ENCODE peak calls at places on chromosomes 13 and 19, in eight cellular contexts. One of them, this sample, is unnamed.
A peak's percentile ranks its signal among the peaks of the same experiment; 100 is the strongest.

GRCh38 chr13:101272886-101273285 is 143.4 kb downstream of the NALCN start:
- DNase-seq in tibial nerve: no peak
- DNase-seq in SK-N-SH: no peak
- DNase-seq in CD4-positive, alpha-beta T cell: no peak
- DNase-seq in cardiac muscle cell: no peak
- DNase-seq in lower leg skin: no peak
- DNase-seq in psoas muscle: no peak
- DNase-seq in left ventricle myocardium inferior: no peak
- DNase-seq in this sample: no peak

GRCh38 chr13:101449971-101450748 is 2.3 kb upstream of the ITGBL1 start:
- DNase-seq in cardiac muscle cell: no peak
- DNase-seq in SK-N-SH: no peak
- DNase-seq in CD4-positive, alpha-beta T cell: no peak
- DNase-seq in tibial nerve: no peak
- DNase-seq in left ventricle myocardium inferior: no peak
- DNase-seq in psoas muscle: no peak
- DNase-seq in lower leg skin: no peak
- DNase-seq in this sample: no peak

GRCh38 chr13:97194473-97194872 is 27.7 kb upstream of the MBNL2 start:
- DNase-seq in CD4-positive, alpha-beta T cell: no peak
- DNase-seq in psoas muscle: no peak
- DNase-seq in tibial nerve: no peak
- DNase-seq in lower leg skin: no peak
- DNase-seq in SK-N-SH: no peak
- DNase-seq in cardiac muscle cell: no peak
- DNase-seq in left ventricle myocardium inferior: no peak
- DNase-seq in this sample: no peak

GRCh38 chr19:54452626-54453025 is 3.6 kb downstream of the LENG8 start:
- DNase-seq in left ventricle myocardium inferior: no peak
- DNase-seq in lower leg skin: peak; percentile 83
- DNase-seq in cardiac muscle cell: no peak
- DNase-seq in tibial nerve: no peak
- DNase-seq in CD4-positive, alpha-beta T cell: no peak
- DNase-seq in SK-N-SH: no peak
- DNase-seq in psoas muscle: no peak
- DNase-seq in this sample: no peak

GRCh38 chr13:75366380-75367280 is 115.3 kb downstream of the TBC1D4 start:
- DNase-seq in SK-N-SH: no peak
- DNase-seq in cardiac muscle cell: no peak
- DNase-seq in left ventricle myocardium inferior: no peak
- DNase-seq in psoas muscle: no peak
- DNase-seq in lower leg skin: no peak
- DNase-seq in CD4-positive, alpha-beta T cell: no peak
- DNase-seq in tibial nerve: no peak
- DNase-seq in this sample: no peak

GRCh38 chr19:54875506-54875905 is 1.5 kb downstream of the FCAR start:
- DNase-seq in SK-N-SH: no peak
- DNase-seq in tibial nerve: no peak
- DNase-seq in left ventricle myocardium inferior: no peak
- DNase-seq in psoas muscle: no peak
- DNase-seq in lower leg skin: no peak
- DNase-seq in CD4-positive, alpha-beta T cell: no peak
- DNase-seq in cardiac muscle cell: no peak
- DNase-seq in this sample: no peak

GRCh38 chr19:52307275-52307674 is 10.3 kb downstream of the ZNF480 start:
- DNase-seq in psoas muscle: no peak
- DNase-seq in SK-N-SH: no peak
- DNase-seq in cardiac muscle cell: no peak
- DNase-seq in left ventricle myocardium inferior: no peak
- DNase-seq in tibial nerve: no peak
- DNase-seq in lower leg skin: no peak
- DNase-seq in CD4-positive, alpha-beta T cell: no peak
- DNase-seq in this sample: no peak

GRCh38 chr13:62320129-62320724 is 904.6 kb upstream of the PCDH20 start:
- DNase-seq in lower leg skin: no peak
- DNase-seq in psoas muscle: no peak
- DNase-seq in SK-N-SH: peak; percentile 38
- DNase-seq in tibial nerve: no peak
- DNase-seq in cardiac muscle cell: peak; percentile 65
- DNase-seq in CD4-positive, alpha-beta T cell: no peak
- DNase-seq in left ventricle myocardium inferior: no peak
- DNase-seq in this sample: no peak

GRCh38 chr19:56377105-56377924 is 16.0 kb downstream of the ZNF582 start:
- DNase-seq in cardiac muscle cell: no peak
- DNase-seq in CD4-positive, alpha-beta T cell: no peak
- DNase-seq in psoas muscle: no peak
- DNase-seq in left ventricle myocardium inferior: no peak
- DNase-seq in SK-N-SH: no peak
- DNase-seq in tibial nerve: no peak
- DNase-seq in lower leg skin: no peak
- DNase-seq in this sample: no peak

GRCh38 chr19:55459950-55460657 is 1.3 kb downstream of the ISOC2 start:
- DNase-seq in cardiac muscle cell: no peak
- DNase-seq in CD4-positive, alpha-beta T cell: no peak
- DNase-seq in lower leg skin: no peak
- DNase-seq in tibial nerve: no peak
- DNase-seq in SK-N-SH: peak; percentile 52
- DNase-seq in left ventricle myocardium inferior: no peak
- DNase-seq in psoas muscle: no peak
- DNase-seq in this sample: no peak

GRCh38 chr13:20708216-20708615 is 4.7 kb downstream of the IL17D start:
- DNase-seq in SK-N-SH: no peak
- DNase-seq in left ventricle myocardium inferior: no peak
- DNase-seq in CD4-positive, alpha-beta T cell: no peak
- DNase-seq in psoas muscle: no peak
- DNase-seq in lower leg skin: no peak
- DNase-seq in tibial nerve: no peak
- DNase-seq in cardiac muscle cell: no peak
- DNase-seq in this sample: no peak

GRCh38 chr19:15091918-15092753 is 10.1 kb downstream of the OR1I1 start:
- DNase-seq in left ventricle myocardium inferior: no peak
- DNase-seq in CD4-positive, alpha-beta T cell: peak; percentile 42
- DNase-seq in lower leg skin: no peak
- DNase-seq in cardiac muscle cell: peak; percentile 73
- DNase-seq in tibial nerve: peak; percentile 85
- DNase-seq in SK-N-SH: peak; percentile 50
- DNase-seq in psoas muscle: no peak
- DNase-seq in this sample: no peak

GRCh38 chr19:2977686-2978466 is 512 bp downstream of the TLE6 start:
- DNase-seq in CD4-positive, alpha-beta T cell: no peak
- DNase-seq in SK-N-SH: no peak
- DNase-seq in tibial nerve: no peak
- DNase-seq in psoas muscle: no peak
- DNase-seq in left ventricle myocardium inferior: no peak
- DNase-seq in lower leg skin: no peak
- DNase-seq in cardiac muscle cell: no peak
- DNase-seq in this sample: no peak

GRCh38 chr13:49400755-49401659 is 42.9 kb downstream of the CAB39L start:
- DNase-seq in SK-N-SH: peak; percentile 5
- DNase-seq in CD4-positive, alpha-beta T cell: no peak
- DNase-seq in left ventricle myocardium inferior: no peak
- DNase-seq in cardiac muscle cell: peak; percentile 97
- DNase-seq in psoas muscle: no peak
- DNase-seq in lower leg skin: no peak
- DNase-seq in tibial nerve: peak; percentile 46
- DNase-seq in this sample: no peak

GRCh38 chr19:35346193-35347052 is 1.3 kb upstream of the FFAR1 start:
- DNase-seq in lower leg skin: peak; percentile 79
- DNase-seq in CD4-positive, alpha-beta T cell: peak; percentile 53
- DNase-seq in psoas muscle: no peak
- DNase-seq in cardiac muscle cell: no peak
- DNase-seq in SK-N-SH: no peak
- DNase-seq in tibial nerve: peak; percentile 30
- DNase-seq in left ventricle myocardium inferior: no peak
- DNase-seq in this sample: peak; percentile 30

GRCh38 chr19:18685597-18686164 is 2.2 kb downstream of the CRTC1 start:
- DNase-seq in left ventricle myocardium inferior: no peak
- DNase-seq in CD4-positive, alpha-beta T cell: no peak
- DNase-seq in SK-N-SH: no peak
- DNase-seq in tibial nerve: no peak
- DNase-seq in lower leg skin: no peak
- DNase-seq in cardiac muscle cell: no peak
- DNase-seq in psoas muscle: no peak
- DNase-seq in this sample: no peak

GRCh38 chr19:29882719-29883105 is 59.3 kb upstream of the URI1 start:
- DNase-seq in psoas muscle: no peak
- DNase-seq in CD4-positive, alpha-beta T cell: no peak
- DNase-seq in lower leg skin: no peak
- DNase-seq in SK-N-SH: no peak
- DNase-seq in tibial nerve: no peak
- DNase-seq in left ventricle myocardium inferior: no peak
- DNase-seq in cardiac muscle cell: no peak
- DNase-seq in this sample: no peak

GRCh38 chr19:47093254-47093653 is 20.3 kb downstream of the ZC3H4 start:
- DNase-seq in cardiac muscle cell: no peak
- DNase-seq in psoas muscle: peak; percentile 57
- DNase-seq in CD4-positive, alpha-beta T cell: no peak
- DNase-seq in tibial nerve: no peak
- DNase-seq in lower leg skin: no peak
- DNase-seq in left ventricle myocardium inferior: no peak
- DNase-seq in SK-N-SH: no peak
- DNase-seq in this sample: no peak

DNA sequence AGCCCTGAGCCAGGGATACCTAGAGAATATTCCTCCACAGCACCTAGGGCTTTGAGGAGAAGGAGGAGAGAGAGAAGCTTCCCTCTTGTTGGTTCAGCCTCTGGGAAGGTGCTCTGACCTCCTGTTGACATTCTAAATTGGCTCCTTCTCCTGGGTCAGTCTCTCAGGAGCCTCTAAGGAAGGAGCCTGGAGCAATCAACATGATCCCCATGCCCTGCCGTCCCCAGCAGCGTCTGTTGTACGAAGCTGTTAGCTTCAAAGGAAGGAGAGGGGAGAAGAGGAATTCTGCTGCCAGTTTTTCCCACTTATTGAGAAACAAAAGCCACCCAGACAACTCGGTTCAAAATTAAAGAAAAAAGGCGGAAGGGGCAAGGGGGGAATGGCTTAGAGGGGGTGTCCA is 116.4 kb upstream of the CACNA1A start:
- DNase-seq in left ventricle myocardium inferior: no peak
- DNase-seq in lower leg skin: no peak
- DNase-seq in tibial nerve: no peak
- DNase-seq in CD4-positive, alpha-beta T cell: no peak
- DNase-seq in psoas muscle: no peak
- DNase-seq in SK-N-SH: no peak
- DNase-seq in cardiac muscle cell: peak; percentile 27
- DNase-seq in this sample: no peak
- TF ChIP-seq CTCF in left ventricle myocardium inferior: no peak
- TF ChIP-seq CTCF in lower leg skin: no peak
- TF ChIP-seq CTCF in tibial nerve: no peak
- TF ChIP-seq CTCF in CD4-positive, alpha-beta T cell: no peak
- TF ChIP-seq CTCF in psoas muscle: no peak
- TF ChIP-seq CTCF in SK-N-SH: no peak
- TF ChIP-seq CTCF in cardiac muscle cell: no peak
- TF ChIP-seq CTCF in this sample: no peak

GRCh38 chr13:43785681-43786471 is 896 bp downstream of the ENOX1 start:
- DNase-seq in CD4-positive, alpha-beta T cell: no peak
- DNase-seq in cardiac muscle cell: peak; percentile 86
- DNase-seq in left ventricle myocardium inferior: peak; percentile 87
- DNase-seq in tibial nerve: peak; percentile 64
- DNase-seq in SK-N-SH: peak; percentile 89
- DNase-seq in psoas muscle: peak; percentile 91
- DNase-seq in lower leg skin: peak; percentile 93
- DNase-seq in this sample: peak; percentile 70

GRCh38 chr13:43786766-43787517 is at the start of gene ENOX1:
- DNase-seq in lower leg skin: peak; percentile 85
- DNase-seq in SK-N-SH: peak; percentile 92
- DNase-seq in tibial nerve: no peak
- DNase-seq in CD4-positive, alpha-beta T cell: no peak
- DNase-seq in psoas muscle: peak; percentile 80
- DNase-seq in cardiac muscle cell: peak; percentile 86
- DNase-seq in left ventricle myocardium inferior: peak; percentile 77
- DNase-seq in this sample: peak; percentile 46

GRCh38 chr13:43787518-43787891 is 733 bp upstream of the ENOX1 start:
- DNase-seq in SK-N-SH: no peak
- DNase-seq in CD4-positive, alpha-beta T cell: no peak
- DNase-seq in psoas muscle: no peak
- DNase-seq in cardiac muscle cell: no peak
- DNase-seq in left ventricle myocardium inferior: no peak
- DNase-seq in tibial nerve: no peak
- DNase-seq in lower leg skin: no peak
- DNase-seq in this sample: no peak

GRCh38 chr13:43786472-43786765 is 353 bp downstream of the ENOX1 start:
- DNase-seq in SK-N-SH: no peak
- DNase-seq in cardiac muscle cell: no peak
- DNase-seq in tibial nerve: no peak
- DNase-seq in psoas muscle: peak; percentile 53
- DNase-seq in lower leg skin: no peak
- DNase-seq in CD4-positive, alpha-beta T cell: no peak
- DNase-seq in left ventricle myocardium inferior: no peak
- DNase-seq in this sample: no peak

GRCh38 chr13:43787998-43788397 is 1.2 kb upstream of the ENOX1 start:
- DNase-seq in SK-N-SH: peak; percentile 49
- DNase-seq in lower leg skin: no peak
- DNase-seq in psoas muscle: no peak
- DNase-seq in CD4-positive, alpha-beta T cell: no peak
- DNase-seq in tibial nerve: peak; percentile 16
- DNase-seq in cardiac muscle cell: no peak
- DNase-seq in left ventricle myocardium inferior: no peak
- DNase-seq in this sample: no peak
- TF ChIP-seq CTCF in SK-N-SH: peak; percentile 59
- TF ChIP-seq CTCF in lower leg skin: no peak
- TF ChIP-seq CTCF in psoas muscle: no peak
- TF ChIP-seq CTCF in CD4-positive, alpha-beta T cell: no peak
- TF ChIP-seq CTCF in tibial nerve: peak; percentile 38
- TF ChIP-seq CTCF in cardiac muscle cell: peak; percentile 56
- TF ChIP-seq CTCF in left ventricle myocardium inferior: peak; percentile 45
- TF ChIP-seq CTCF in this sample: no peak

GRCh38 chr13:24821207-24821606 is 57.2 kb downstream of the RNF17 start:
- DNase-seq in cardiac muscle cell: no peak
- DNase-seq in psoas muscle: no peak
- DNase-seq in left ventricle myocardium inferior: no peak
- DNase-seq in CD4-positive, alpha-beta T cell: no peak
- DNase-seq in tibial nerve: no peak
- DNase-seq in SK-N-SH: no peak
- DNase-seq in lower leg skin: no peak
- DNase-seq in this sample: no peak
- TF ChIP-seq CTCF in cardiac muscle cell: no peak
- TF ChIP-seq CTCF in psoas muscle: no peak
- TF ChIP-seq CTCF in left ventricle myocardium inferior: no peak
- TF ChIP-seq CTCF in CD4-positive, alpha-beta T cell: no peak
- TF ChIP-seq CTCF in tibial nerve: no peak
- TF ChIP-seq CTCF in SK-N-SH: no peak
- TF ChIP-seq CTCF in lower leg skin: no peak
- TF ChIP-seq CTCF in this sample: no peak

GRCh38 chr19:12244370-12244769 is 50.3 kb downstream of the ZNF44 start:
- DNase-seq in CD4-positive, alpha-beta T cell: no peak
- DNase-seq in psoas muscle: no peak
- DNase-seq in SK-N-SH: no peak
- DNase-seq in lower leg skin: no peak
- DNase-seq in cardiac muscle cell: no peak
- DNase-seq in left ventricle myocardium inferior: no peak
- DNase-seq in tibial nerve: no peak
- DNase-seq in this sample: no peak
- TF ChIP-seq CTCF in CD4-positive, alpha-beta T cell: no peak
- TF ChIP-seq CTCF in psoas muscle: no peak
- TF ChIP-seq CTCF in SK-N-SH: no peak
- TF ChIP-seq CTCF in lower leg skin: no peak
- TF ChIP-seq CTCF in cardiac muscle cell: no peak
- TF ChIP-seq CTCF in left ventricle myocardium inferior: peak; percentile 22
- TF ChIP-seq CTCF in tibial nerve: no peak
- TF ChIP-seq CTCF in this sample: no peak

This sample was measured in mesothelial cell of epicardium.